ENCODE peak calls at places on chromosomes 11 and 22, in four cellular contexts. I is effector memory CD8-positive, alpha-beta T cell; V is NCI-H2081 treated with DMSO at 0.1 percent for 48 hours; A is effector CD4-positive, alpha-beta T cell. D is an unnamed sample.

GRCh38 chr11:118705111-118705741 is 25.8 kb upstream of the TREH start:
- DNase-seq in I (peak), V (no peak), A (peak), D (peak)

GRCh38 chr22:23068096-23068831 is 2.1 kb upstream of the GNAZ start:
- DNase-seq in I (no peak), V (no peak), A (no peak), D (no peak)

GRCh38 chr11:77823775-77824174 is 2.8 kb downstream of the AAMDC start:
- DNase-seq in I (no peak), V (no peak), A (no peak), D (no peak)

GRCh38 chr11:46914363-46914762 is 4.0 kb downstream of the LRP4 start:
- DNase-seq in I (no peak), V (no peak), A (no peak), D (no peak)

GRCh38 chr11:11243790-11244469 is 109.1 kb downstream of the CSNK2A3 start:
- DNase-seq in I (peak), V (no peak), A (peak), D (peak)

GRCh38 chr22:37639070-37639760 is at the start of gene SH3BP1:
- DNase-seq in I (peak), V (no peak), A (peak), D (peak)

GRCh38 chr11:10122337-10123197 is 171.5 kb downstream of the SBF2 start:
- DNase-seq in I (no peak), V (no peak), A (no peak), D (no peak)

GRCh38 chr11:126146454-126147192 is 64.8 kb downstream of the RPUSD4 start:
- DNase-seq in I (no peak), V (no peak), A (no peak), D (no peak)

D was measured in activated CD8-positive, alpha-beta T cell treated with anti-CD3 and anti-CD28 coated beads for 36 hours.